ENCODE peak calls at places on chromosomes 16 and 17, in eight cellular contexts. Z, B, C, P, F, A, H and O are unnamed samples.

GRCh38 chr16:726438-727290 is at the start of the genes CCDC78 and HAGHL:
- DNase-seq in H (peak), C (peak), B (no peak), P (peak), Z (peak), A (peak), F (peak), O (peak)

GRCh38 chr17:32912218-32912897 is 15.6 kb upstream of the TMEM98 start:
- DNase-seq in Z (peak), B (peak), H (no peak), A (peak), P (peak), F (peak), C (peak), O (no peak)

GRCh38 chr16:49158029-49158642 is 123.5 kb downstream of the CBLN1 start:
- DNase-seq in H (no peak), C (peak), F (peak), P (peak), Z (no peak), B (no peak), A (peak), O (peak)

GRCh38 chr16:47956881-47957280 is 198.9 kb downstream of the ABCC12 start:
- DNase-seq in A (no peak), Z (no peak), H (no peak), F (no peak), P (no peak), C (no peak), B (no peak), O (peak)

GRCh38 chr17:15999974-16000827 is 577 bp downstream of the TTC19 start:
- DNase-seq in Z (peak), A (no peak), P (peak), H (no peak), F (peak), B (peak), C (no peak), O (peak)

GRCh38 chr16:1220098-1220728 is 4.9 kb downstream of the TPSG1 start:
- DNase-seq in Z (no peak), A (no peak), P (no peak), H (no peak), F (no peak), C (no peak), B (no peak), O (no peak)

GRCh38 chr17:59439261-59439660 is 107.8 kb downstream of the YPEL2 start:
- DNase-seq in P (no peak), B (no peak), H (no peak), C (no peak), F (no peak), Z (no peak), A (no peak), O (no peak)

GRCh38 chr16:72938426-72939164 is 109.3 kb downstream of the ZFHX3 start:
- DNase-seq in F (no peak), P (peak), Z (peak), B (peak), A (peak), H (no peak), C (peak), O (peak)

GRCh38 chr17:16945513-16946201 is 26.3 kb downstream of the TNFRSF13B start:
- DNase-seq in C (no peak), Z (no peak), B (no peak), H (no peak), P (no peak), F (peak), A (no peak), O (no peak)

GRCh38 chr16:81786321-81786720 is 7.2 kb downstream of the PLCG2 start:
- DNase-seq in B (peak), P (no peak), A (no peak), Z (peak), H (no peak), C (no peak), F (no peak), O (no peak)